ENCODE peak calls at places on chromosomes 4 and X, in six cellular contexts. One of them, this sample, is unnamed.

GRCh38 chr4:127856485-127857447 is 23.9 kb upstream of the PLK4 start:
- DNase-seq in transverse colon: no peak
- DNase-seq in aorta: no peak
- DNase-seq in T-helper 2 cell treated with Interferon-gamma antibody and Interleukin-4, amounts not matched to agents 5 μg/mL and 100 μg/mL, for 36 hours: no peak
- DNase-seq in hypothalamus: no peak
- DNase-seq in mucosa of descending colon: no peak
- DNase-seq in this sample: peak

GRCh38 chr4:76147454-76148141 is 599 bp downstream of the NUP54 start:
- DNase-seq in mucosa of descending colon: peak
- DNase-seq in transverse colon: peak
- DNase-seq in T-helper 2 cell treated with Interferon-gamma antibody and Interleukin-4, amounts not matched to agents 5 μg/mL and 100 μg/mL, for 36 hours: peak
- DNase-seq in hypothalamus: no peak
- DNase-seq in aorta: peak
- DNase-seq in this sample: peak

GRCh38 chrX:140524556-140524955 is 19.7 kb upstream of the SOX3 start:
- DNase-seq in aorta: no peak
- DNase-seq in transverse colon: no peak
- DNase-seq in mucosa of descending colon: no peak
- DNase-seq in hypothalamus: no peak
- DNase-seq in T-helper 2 cell treated with Interferon-gamma antibody and Interleukin-4, amounts not matched to agents 5 μg/mL and 100 μg/mL, for 36 hours: no peak
- DNase-seq in this sample: peak

GRCh38 chrX:110036162-110037033 is 33.5 kb downstream of the TMEM164 start:
- DNase-seq in T-helper 2 cell treated with Interferon-gamma antibody and Interleukin-4, amounts not matched to agents 5 μg/mL and 100 μg/mL, for 36 hours: no peak
- DNase-seq in aorta: no peak
- DNase-seq in hypothalamus: no peak
- DNase-seq in transverse colon: no peak
- DNase-seq in mucosa of descending colon: no peak
- DNase-seq in this sample: no peak

GRCh38 chrX:107050195-107050709 is 50.2 kb upstream of the MORC4 start:
- DNase-seq in mucosa of descending colon: no peak
- DNase-seq in hypothalamus: no peak
- DNase-seq in aorta: no peak
- DNase-seq in T-helper 2 cell treated with Interferon-gamma antibody and Interleukin-4, amounts not matched to agents 5 μg/mL and 100 μg/mL, for 36 hours: no peak
- DNase-seq in transverse colon: no peak
- DNase-seq in this sample: no peak

GRCh38 chr4:16196482-16197393 is 29.5 kb downstream of the TAPT1 start:
- DNase-seq in mucosa of descending colon: no peak
- DNase-seq in hypothalamus: no peak
- DNase-seq in T-helper 2 cell treated with Interferon-gamma antibody and Interleukin-4, amounts not matched to agents 5 μg/mL and 100 μg/mL, for 36 hours: no peak
- DNase-seq in aorta: no peak
- DNase-seq in transverse colon: no peak
- DNase-seq in this sample: peak

GRCh38 chr4:5885733-5886132 is 7.2 kb downstream of the CRMP1 start:
- DNase-seq in aorta: no peak
- DNase-seq in T-helper 2 cell treated with Interferon-gamma antibody and Interleukin-4, amounts not matched to agents 5 μg/mL and 100 μg/mL, for 36 hours: no peak
- DNase-seq in mucosa of descending colon: no peak
- DNase-seq in transverse colon: no peak
- DNase-seq in hypothalamus: no peak
- DNase-seq in this sample: no peak

GRCh38 chr4:53830511-53830910 is 233.9 kb downstream of the CHIC2 start:
- DNase-seq in T-helper 2 cell treated with Interferon-gamma antibody and Interleukin-4, amounts not matched to agents 5 μg/mL and 100 μg/mL, for 36 hours: no peak
- DNase-seq in hypothalamus: no peak
- DNase-seq in transverse colon: no peak
- DNase-seq in aorta: no peak
- DNase-seq in mucosa of descending colon: no peak
- DNase-seq in this sample: no peak

GRCh38 chrX:69024931-69025330 is 140.3 kb downstream of the PJA1 start:
- DNase-seq in transverse colon: peak
- DNase-seq in aorta: peak
- DNase-seq in T-helper 2 cell treated with Interferon-gamma antibody and Interleukin-4, amounts not matched to agents 5 μg/mL and 100 μg/mL, for 36 hours: no peak
- DNase-seq in hypothalamus: no peak
- DNase-seq in mucosa of descending colon: peak
- DNase-seq in this sample: peak

GRCh38 chr4:74156521-74156920 is 1.4 kb upstream of the MTHFD2L start:
- DNase-seq in T-helper 2 cell treated with Interferon-gamma antibody and Interleukin-4, amounts not matched to agents 5 μg/mL and 100 μg/mL, for 36 hours: no peak
- DNase-seq in aorta: no peak
- DNase-seq in mucosa of descending colon: no peak
- DNase-seq in hypothalamus: no peak
- DNase-seq in transverse colon: no peak
- DNase-seq in this sample: no peak

GRCh38 chr4:114867291-114867690 is 246.1 kb downstream of the NDST4 start:
- DNase-seq in mucosa of descending colon: no peak
- DNase-seq in T-helper 2 cell treated with Interferon-gamma antibody and Interleukin-4, amounts not matched to agents 5 μg/mL and 100 μg/mL, for 36 hours: no peak
- DNase-seq in hypothalamus: no peak
- DNase-seq in aorta: no peak
- DNase-seq in transverse colon: no peak
- DNase-seq in this sample: no peak

GRCh38 chr4:112751447-112751846 is 114.5 kb downstream of the LARP7 start:
- DNase-seq in transverse colon: no peak
- DNase-seq in T-helper 2 cell treated with Interferon-gamma antibody and Interleukin-4, amounts not matched to agents 5 μg/mL and 100 μg/mL, for 36 hours: no peak
- DNase-seq in mucosa of descending colon: no peak
- DNase-seq in hypothalamus: no peak
- DNase-seq in aorta: no peak
- DNase-seq in this sample: no peak

GRCh38 chr4:3686746-3687145 is 79.4 kb upstream of the ADRA2C start:
- DNase-seq in mucosa of descending colon: peak
- DNase-seq in T-helper 2 cell treated with Interferon-gamma antibody and Interleukin-4, amounts not matched to agents 5 μg/mL and 100 μg/mL, for 36 hours: no peak
- DNase-seq in transverse colon: no peak
- DNase-seq in hypothalamus: no peak
- DNase-seq in aorta: no peak
- DNase-seq in this sample: no peak

GRCh38 chrX:46665232-46666162 is 91.9 kb downstream of the CHST7 start:
- DNase-seq in transverse colon: no peak
- DNase-seq in hypothalamus: no peak
- DNase-seq in mucosa of descending colon: no peak
- DNase-seq in aorta: no peak
- DNase-seq in T-helper 2 cell treated with Interferon-gamma antibody and Interleukin-4, amounts not matched to agents 5 μg/mL and 100 μg/mL, for 36 hours: peak
- DNase-seq in this sample: no peak

GRCh38 chrX:119573840-119574393 is 446 bp upstream of the UBE2A start:
- DNase-seq in mucosa of descending colon: no peak
- DNase-seq in hypothalamus: no peak
- DNase-seq in aorta: no peak
- DNase-seq in transverse colon: no peak
- DNase-seq in T-helper 2 cell treated with Interferon-gamma antibody and Interleukin-4, amounts not matched to agents 5 μg/mL and 100 μg/mL, for 36 hours: no peak
- DNase-seq in this sample: no peak

GRCh38 chr4:4542824-4543485 is 1.1 kb upstream of the STX18 start:
- DNase-seq in transverse colon: no peak
- DNase-seq in T-helper 2 cell treated with Interferon-gamma antibody and Interleukin-4, amounts not matched to agents 5 μg/mL and 100 μg/mL, for 36 hours: no peak
- DNase-seq in aorta: no peak
- DNase-seq in mucosa of descending colon: no peak
- DNase-seq in hypothalamus: no peak
- DNase-seq in this sample: no peak

GRCh38 chrX:71098302-71098701 is 2.7 kb downstream of the FOXO4 start:
- DNase-seq in T-helper 2 cell treated with Interferon-gamma antibody and Interleukin-4, amounts not matched to agents 5 μg/mL and 100 μg/mL, for 36 hours: peak
- DNase-seq in transverse colon: peak
- DNase-seq in mucosa of descending colon: peak
- DNase-seq in aorta: peak
- DNase-seq in hypothalamus: peak
- DNase-seq in this sample: peak

GRCh38 chr4:152344001-152344400 is 191.9 kb downstream of the FBXW7 start:
- DNase-seq in T-helper 2 cell treated with Interferon-gamma antibody and Interleukin-4, amounts not matched to agents 5 μg/mL and 100 μg/mL, for 36 hours: no peak
- DNase-seq in aorta: no peak
- DNase-seq in transverse colon: no peak
- DNase-seq in mucosa of descending colon: no peak
- DNase-seq in hypothalamus: no peak
- DNase-seq in this sample: no peak

GRCh38 chrX:8755116-8755515 is 23.2 kb upstream of the ANOS1 start:
- DNase-seq in hypothalamus: no peak
- DNase-seq in transverse colon: no peak
- DNase-seq in T-helper 2 cell treated with Interferon-gamma antibody and Interleukin-4, amounts not matched to agents 5 μg/mL and 100 μg/mL, for 36 hours: no peak
- DNase-seq in aorta: no peak
- DNase-seq in mucosa of descending colon: no peak
- DNase-seq in this sample: no peak

GRCh38 chr4:17132226-17132625 is 233.8 kb upstream of the LDB2 start:
- DNase-seq in mucosa of descending colon: no peak
- DNase-seq in hypothalamus: no peak
- DNase-seq in transverse colon: no peak
- DNase-seq in T-helper 2 cell treated with Interferon-gamma antibody and Interleukin-4, amounts not matched to agents 5 μg/mL and 100 μg/mL, for 36 hours: no peak
- DNase-seq in aorta: no peak
- DNase-seq in this sample: peak

GRCh38 chr4:71270901-71271300 is 67.9 kb upstream of the SLC4A4 start:
- DNase-seq in aorta: no peak
- DNase-seq in mucosa of descending colon: no peak
- DNase-seq in T-helper 2 cell treated with Interferon-gamma antibody and Interleukin-4, amounts not matched to agents 5 μg/mL and 100 μg/mL, for 36 hours: no peak
- DNase-seq in hypothalamus: no peak
- DNase-seq in transverse colon: peak
- DNase-seq in this sample: peak

GRCh38 chrX:153608376-153608775 is 9.4 kb upstream of the CCNQ start:
- DNase-seq in mucosa of descending colon: no peak
- DNase-seq in T-helper 2 cell treated with Interferon-gamma antibody and Interleukin-4, amounts not matched to agents 5 μg/mL and 100 μg/mL, for 36 hours: no peak
- DNase-seq in hypothalamus: no peak
- DNase-seq in aorta: no peak
- DNase-seq in transverse colon: no peak
- DNase-seq in this sample: no peak

GRCh38 chrX:68732906-68733493 is 85.5 kb downstream of the STARD8 start:
- DNase-seq in transverse colon: peak
- DNase-seq in aorta: no peak
- DNase-seq in mucosa of descending colon: no peak
- DNase-seq in hypothalamus: peak
- DNase-seq in T-helper 2 cell treated with Interferon-gamma antibody and Interleukin-4, amounts not matched to agents 5 μg/mL and 100 μg/mL, for 36 hours: peak
- DNase-seq in this sample: peak

GRCh38 chr4:81166431-81166830 is 48.6 kb downstream of the PRKG2 start:
- DNase-seq in hypothalamus: no peak
- DNase-seq in mucosa of descending colon: no peak
- DNase-seq in transverse colon: no peak
- DNase-seq in T-helper 2 cell treated with Interferon-gamma antibody and Interleukin-4, amounts not matched to agents 5 μg/mL and 100 μg/mL, for 36 hours: no peak
- DNase-seq in aorta: no peak
- DNase-seq in this sample: peak

GRCh38 chr4:142334931-142335330 is 511.2 kb downstream of the INPP4B start:
- DNase-seq in T-helper 2 cell treated with Interferon-gamma antibody and Interleukin-4, amounts not matched to agents 5 μg/mL and 100 μg/mL, for 36 hours: no peak
- DNase-seq in transverse colon: no peak
- DNase-seq in mucosa of descending colon: no peak
- DNase-seq in aorta: no peak
- DNase-seq in hypothalamus: no peak
- DNase-seq in this sample: no peak

GRCh38 chrX:149198980-149199732 is 305.9 kb downstream of the IDS start:
- DNase-seq in T-helper 2 cell treated with Interferon-gamma antibody and Interleukin-4, amounts not matched to agents 5 μg/mL and 100 μg/mL, for 36 hours: peak
- DNase-seq in aorta: no peak
- DNase-seq in hypothalamus: no peak
- DNase-seq in transverse colon: no peak
- DNase-seq in mucosa of descending colon: no peak
- DNase-seq in this sample: no peak

GRCh38 chr4:66300336-66300934 is 630.1 kb upstream of the EPHA5 start:
- DNase-seq in hypothalamus: no peak
- DNase-seq in mucosa of descending colon: no peak
- DNase-seq in T-helper 2 cell treated with Interferon-gamma antibody and Interleukin-4, amounts not matched to agents 5 μg/mL and 100 μg/mL, for 36 hours: no peak
- DNase-seq in transverse colon: no peak
- DNase-seq in aorta: no peak
- DNase-seq in this sample: no peak

GRCh38 chrX:71998836-71999509 is 88.3 kb downstream of the NHSL2 start:
- DNase-seq in transverse colon: no peak
- DNase-seq in mucosa of descending colon: no peak
- DNase-seq in T-helper 2 cell treated with Interferon-gamma antibody and Interleukin-4, amounts not matched to agents 5 μg/mL and 100 μg/mL, for 36 hours: no peak
- DNase-seq in hypothalamus: no peak
- DNase-seq in aorta: no peak
- DNase-seq in this sample: peak

GRCh38 chr4:5751918-5752802 is 41.2 kb downstream of the EVC start:
- DNase-seq in transverse colon: no peak
- DNase-seq in hypothalamus: no peak
- DNase-seq in mucosa of descending colon: no peak
- DNase-seq in T-helper 2 cell treated with Interferon-gamma antibody and Interleukin-4, amounts not matched to agents 5 μg/mL and 100 μg/mL, for 36 hours: no peak
- DNase-seq in aorta: no peak
- DNase-seq in this sample: peak

This sample was measured in fibroblast of lung.